ENCODE peak calls at places on chromosomes 4 and X, in four cellular contexts. X is suprapubic skin, C is MCF 10A, Q is glutamatergic neuron. R is an unnamed sample.

GRCh38 chrX:148371251-148371650 is 129.2 kb upstream of the AFF2 start:
- DNase-seq in X (no peak), C (no peak), Q (no peak), R (no peak)

GRCh38 chrX:15334561-15334960 is 762 bp downstream of the PIGA start:
- DNase-seq in X (no peak), C (no peak), Q (no peak), R (no peak)

GRCh38 chr4:185734214-185734613 is 77.8 kb downstream of the SORBS2 start:
- DNase-seq in X (no peak), C (no peak), Q (no peak), R (no peak)

GRCh38 chrX:39944416-39944815 is 153.3 kb downstream of the BCOR start:
- DNase-seq in X (no peak), C (no peak), Q (no peak), R (no peak)

GRCh38 chrX:53481816-53482485 is 47.8 kb upstream of the HSD17B10 start:
- DNase-seq in X (no peak), C (peak), Q (peak), R (no peak)

GRCh38 chrX:9635805-9636204 is 129.8 kb downstream of the GPR143 start:
- DNase-seq in X (no peak), C (no peak), Q (no peak), R (no peak)

GRCh38 chr4:79922011-79922410 is 151.0 kb downstream of the ANTXR2 start:
- DNase-seq in X (no peak), C (no peak), Q (no peak), R (no peak)

GRCh38 chr4:145170209-145170608 is 10.2 kb downstream of the OTUD4 start:
- DNase-seq in X (no peak), C (no peak), Q (no peak), R (no peak)

GRCh38 chrX:19857131-19857530 is 30.3 kb downstream of the SH3KBP1 start:
- DNase-seq in X (no peak), C (no peak), Q (no peak), R (no peak)

GRCh38 chr4:149140841-149141240 is 674.8 kb downstream of the IQCM start:
- DNase-seq in X (no peak), C (peak), Q (no peak), R (no peak)

GRCh38 chr4:147103403-147103946 is 157.8 kb upstream of the TTC29 start:
- DNase-seq in X (peak), C (peak), Q (no peak), R (peak)

GRCh38 chrX:10722804-10723364 is 102.5 kb upstream of the MID1 start:
- DNase-seq in X (peak), C (peak), Q (peak), R (peak)

GRCh38 chr4:127598656-127599055 is 34.1 kb upstream of the INTU start:
- DNase-seq in X (no peak), C (no peak), Q (no peak), R (no peak)

GRCh38 chrX:1751781-1752180 is 136.9 kb downstream of the ASMT start:
- DNase-seq in X (no peak), C (no peak), Q (peak), R (no peak)

GRCh38 chrX:1750267-1750666 is 135.4 kb downstream of the ASMT start:
- DNase-seq in X (no peak), C (no peak), Q (no peak), R (no peak)

GRCh38 chrX:1754077-1754476 is 139.2 kb downstream of the ASMT start:
- DNase-seq in X (no peak), C (no peak), Q (no peak), R (no peak)

GRCh38 chrX:1748408-1748807 is 133.5 kb downstream of the ASMT start:
- DNase-seq in X (no peak), C (no peak), Q (no peak), R (no peak)

DNA sequence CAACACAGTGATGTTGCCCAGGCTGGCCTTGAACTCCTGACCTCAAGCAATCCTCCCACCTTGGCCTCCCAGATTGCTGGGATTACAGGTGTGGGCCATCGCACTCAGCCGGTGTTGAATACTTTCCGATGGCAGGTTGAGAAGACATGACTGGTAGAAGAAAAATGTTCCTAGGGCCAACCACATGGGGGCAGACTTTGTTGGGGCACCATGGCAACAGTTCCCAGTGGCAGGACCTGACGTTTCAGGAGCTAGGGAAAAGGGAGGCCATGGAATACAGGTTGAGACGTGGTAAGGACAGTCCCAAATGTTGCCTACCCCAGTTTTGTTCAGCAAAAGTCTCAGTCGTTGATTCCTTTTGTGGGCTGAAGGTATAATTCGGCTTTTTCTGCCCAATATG is 134.6 kb downstream of the ASMT start:
- DNase-seq in X (no peak), C (peak), Q (no peak), R (no peak)
- TF ChIP-seq CTCF in X (no peak), C (no peak), Q (no peak), R (no peak)

GRCh38 chrX:96700625-96701024 is 16.0 kb downstream of the DIAPH2 start:
- DNase-seq in X (no peak), C (no peak), Q (no peak), R (no peak)
- TF ChIP-seq CTCF in X (no peak), C (no peak), Q (no peak), R (no peak)

GRCh38 chr4:182585321-182585720 is 331.9 kb downstream of the DCTD start:
- DNase-seq in X (no peak), C (no peak), Q (peak), R (no peak)
- TF ChIP-seq CTCF in X (no peak), C (no peak), Q (no peak), R (no peak)

DNA sequence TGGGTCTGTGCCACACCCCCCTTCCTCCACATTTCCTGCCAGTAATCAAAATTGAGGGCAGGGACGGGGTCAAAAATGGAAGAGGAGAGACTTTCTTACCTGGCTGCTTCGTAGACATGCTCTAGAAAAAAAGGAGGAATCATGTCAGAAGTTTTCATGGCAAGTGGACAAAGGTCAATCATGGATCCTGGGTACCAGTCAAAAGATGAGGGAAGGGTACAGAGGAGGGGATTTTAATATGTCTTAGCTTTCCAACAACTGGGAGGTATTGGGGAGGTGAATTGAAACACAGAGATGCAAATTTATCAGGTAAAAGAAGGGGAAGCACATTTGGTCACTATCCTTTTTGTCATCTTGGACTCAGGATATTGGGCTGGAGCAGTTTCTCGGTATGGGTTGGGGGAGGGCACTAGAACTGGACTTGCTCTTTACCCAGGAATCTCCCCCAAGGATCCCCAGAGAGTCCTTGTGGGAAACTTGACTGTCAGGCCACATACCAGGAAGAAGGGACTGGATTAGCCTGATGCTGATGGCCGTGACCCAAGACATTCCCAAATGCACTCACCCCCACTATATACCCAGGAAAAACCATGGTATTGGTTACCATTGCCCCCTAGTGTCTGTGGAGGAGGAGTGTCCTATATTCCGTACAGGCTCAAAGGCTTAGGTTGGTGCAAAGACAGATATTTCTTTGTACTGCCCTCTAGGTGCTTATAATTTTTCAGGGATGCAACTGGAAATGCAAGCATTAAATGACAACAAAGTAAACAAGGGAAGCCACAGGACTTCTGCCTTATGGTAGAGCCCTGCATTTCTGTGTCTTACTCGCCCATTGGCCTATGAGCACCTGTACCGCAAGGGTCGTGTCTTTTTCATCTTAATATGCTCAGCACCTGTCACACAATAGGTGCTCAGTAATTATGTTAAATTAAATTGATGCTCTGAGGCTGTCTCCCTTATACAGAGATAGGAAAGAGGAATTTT is 16.8 kb downstream of the VSIG4 start:
- DNase-seq in X (no peak), C (peak), Q (no peak), R (no peak)
- TF ChIP-seq CTCF in X (no peak), C (no peak), Q (no peak), R (no peak)

DNA sequence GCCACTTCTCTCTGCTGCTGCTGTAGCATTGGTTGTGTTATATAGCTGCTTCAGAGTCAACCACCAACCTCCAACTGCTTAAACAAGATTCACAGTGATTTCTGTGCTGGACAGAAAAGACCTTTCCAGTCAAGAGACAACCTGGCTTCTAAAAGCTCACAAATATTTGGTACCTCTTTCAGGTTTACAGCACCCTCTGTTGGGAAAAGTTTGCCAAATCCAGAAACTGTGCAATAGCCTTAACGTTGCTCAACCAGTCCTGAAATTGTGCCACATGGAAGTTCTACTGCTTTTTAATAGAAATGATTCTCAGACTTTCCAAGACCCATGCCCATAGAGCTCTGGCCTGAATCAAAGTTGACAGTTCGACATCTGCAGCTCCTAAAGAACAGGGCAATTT is 842.1 kb upstream of the HTR2C start:
- DNase-seq in X (no peak), C (peak), Q (no peak), R (no peak)
- TF ChIP-seq CTCF in X (no peak), C (peak), Q (no peak), R (no peak)

DNA sequence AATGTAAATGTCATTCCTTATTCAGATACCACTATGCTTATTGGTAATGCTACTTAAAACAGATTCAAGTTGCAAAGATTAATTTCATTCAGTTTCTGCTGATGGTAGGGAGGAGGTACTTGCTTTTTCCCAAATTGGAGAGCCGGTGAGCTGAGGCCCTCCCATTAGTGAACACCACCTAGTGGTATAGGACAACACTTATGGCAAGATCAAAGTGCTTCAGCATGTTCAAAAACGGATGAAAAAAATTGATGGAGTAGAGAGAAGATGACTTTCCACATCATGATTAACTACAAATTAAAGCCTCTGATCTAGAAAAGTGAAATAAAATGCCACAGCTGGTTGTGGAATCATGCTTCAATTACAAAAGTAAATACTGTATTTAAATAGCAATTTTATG is 112.9 kb downstream of the MBNL3 start:
- DNase-seq in X (no peak), C (peak), Q (no peak), R (no peak)
- TF ChIP-seq CTCF in X (no peak), C (peak), Q (peak), R (no peak)

DNA sequence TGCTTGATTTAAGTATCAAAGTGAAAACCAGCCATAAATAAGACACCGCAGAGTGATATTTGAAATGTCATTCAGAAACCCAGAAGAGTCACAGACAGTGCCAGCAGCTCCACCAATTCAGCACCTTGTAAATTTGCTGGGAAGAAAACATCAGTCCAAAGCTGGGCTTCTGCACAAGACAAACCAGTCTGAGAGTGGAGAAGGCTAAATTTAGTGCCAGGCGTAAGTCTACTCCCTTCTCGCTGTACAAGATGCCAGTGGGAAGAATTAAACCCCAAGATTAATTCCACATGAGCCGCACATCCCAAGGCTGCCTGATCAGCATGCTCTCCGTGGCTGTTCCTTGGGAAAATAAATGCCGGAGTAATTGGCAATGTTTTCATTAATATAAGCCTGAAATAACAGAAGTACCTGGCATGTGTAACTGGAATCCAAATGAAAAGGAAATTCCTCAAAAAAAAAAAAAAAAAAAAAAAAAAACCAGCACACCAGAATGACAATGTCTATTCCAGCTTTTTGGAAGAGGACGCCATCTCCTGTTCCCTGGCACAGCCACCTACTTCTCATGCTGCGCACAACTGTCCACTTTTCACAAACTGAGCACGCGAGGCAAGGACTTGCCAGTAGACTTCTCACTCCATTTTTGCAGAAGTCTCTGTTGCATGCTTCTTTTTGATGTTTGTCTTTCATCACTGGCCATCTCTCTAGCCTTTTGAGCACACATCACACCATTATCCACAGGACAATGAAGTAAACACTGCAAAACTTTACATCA is 95.6 kb downstream of the NSUN7 start:
- DNase-seq in X (no peak), C (no peak), Q (no peak), R (no peak)
- TF ChIP-seq CTCF in X (no peak), C (no peak), Q (no peak), R (no peak)